ENCODE peak calls at places on chromosomes 2 and 18, in ten cellular contexts. X is heart right ventricle; A is CD8-positive, alpha-beta memory T cell; Z is tibial nerve; C is CD8-positive, alpha-beta T cell; V is left ventricle myocardium inferior; B is MM.1S; K is DND-41; J is trophoblast cell; T is naive thymus-derived CD4-positive, alpha-beta T cell. I is an unnamed sample.

GRCh38 chr2:160270571-160271113 is 70.6 kb upstream of the ITGB6 start:
- DNase-seq in C (no peak), A (no peak), T (peak; percentile 21), J (peak; percentile 17), K (no peak), Z (peak; percentile 40), B (no peak), X (no peak), V (no peak), I (peak; percentile 71)

GRCh38 chr2:231554748-231555545 is 24.7 kb upstream of the NMUR1 start:
- DNase-seq in B (no peak), V (peak; percentile 77), Z (peak; percentile 53), A (no peak), C (no peak), X (peak; percentile 70), J (no peak), K (peak; percentile 39), T (no peak), I (no peak)

GRCh38 chr2:5020451-5020850 is 671.7 kb upstream of the SOX11 start:
- DNase-seq in B (no peak), J (no peak), A (no peak), Z (no peak), T (no peak), V (no peak), K (no peak), X (no peak), C (no peak), I (no peak)

GRCh38 chr2:201440182-201440581 is 11.1 kb downstream of the TRAK2 start:
- DNase-seq in C (no peak), X (peak; percentile 22), B (no peak), J (peak; percentile 53), A (no peak), K (no peak), V (no peak), Z (no peak), T (no peak), I (peak; percentile 93)

GRCh38 chr2:85231242-85231805 is 96.5 kb downstream of the TGOLN2 start:
- DNase-seq in K (no peak), B (peak; percentile 27), T (no peak), Z (no peak), A (no peak), X (no peak), J (no peak), C (no peak), V (no peak), I (no peak)

GRCh38 chr18:78904179-78904531 is 75.5 kb upstream of the SALL3 start:
- DNase-seq in K (no peak), B (no peak), J (no peak), T (no peak), X (no peak), A (no peak), C (no peak), Z (no peak), V (no peak), I (no peak)

GRCh38 chr18:29892960-29893558 is 1149.5 kb downstream of the DSC3 start:
- DNase-seq in V (no peak), K (no peak), X (no peak), Z (no peak), A (no peak), J (no peak), T (no peak), C (no peak), B (peak; percentile 12), I (no peak)

GRCh38 chr2:71469403-71470398 is 16.3 kb downstream of the DYSF start:
- DNase-seq in A (no peak), X (no peak), T (no peak), V (no peak), K (no peak), J (no peak), B (no peak), C (no peak), Z (no peak), I (no peak)

GRCh38 chr2:211451642-211452041 is 895.2 kb downstream of the CPS1 start:
- DNase-seq in T (no peak), A (no peak), Z (no peak), B (no peak), C (no peak), K (no peak), J (no peak), V (no peak), X (no peak), I (no peak)

GRCh38 chr2:201402651-201403573 is 45.8 kb upstream of the FLACC1 start:
- DNase-seq in A (no peak), X (no peak), B (no peak), J (no peak), T (no peak), K (no peak), Z (no peak), C (no peak), V (no peak), I (no peak)

GRCh38 chr18:46732801-46733200 is 24.1 kb downstream of the ST8SIA5 start:
- DNase-seq in V (no peak), K (no peak), T (no peak), C (no peak), J (no peak), B (no peak), Z (no peak), A (no peak), X (no peak), I (no peak)

GRCh38 chr2:68487773-68488355 is 20.5 kb downstream of the APLF start:
- DNase-seq in X (no peak), T (peak; percentile 31), C (no peak), V (no peak), Z (no peak), B (peak; percentile 52), A (no peak), J (no peak), K (no peak), I (no peak)

GRCh38 chr2:12739721-12740254 is 23.1 kb downstream of the TRIB2 start:
- DNase-seq in T (no peak), J (no peak), C (no peak), X (no peak), Z (no peak), A (no peak), V (no peak), K (no peak), B (no peak), I (no peak)

GRCh38 chr2:239878686-239879085 is 146.5 kb downstream of the NDUFA10 start:
- DNase-seq in X (no peak), V (no peak), B (no peak), J (no peak), K (peak; percentile 2), C (no peak), T (no peak), Z (no peak), A (no peak), I (no peak)

GRCh38 chr18:11224166-11224565 is 74.8 kb upstream of the PIEZO2 start:
- DNase-seq in J (no peak), X (no peak), A (no peak), V (no peak), C (no peak), T (no peak), K (no peak), Z (no peak), B (no peak), I (no peak)

GRCh38 chr2:127035212-127035611 is 71.7 kb downstream of the BIN1 start:
- DNase-seq in C (no peak), J (no peak), T (no peak), V (no peak), B (no peak), K (no peak), A (no peak), X (no peak), Z (no peak), I (no peak)

GRCh38 chr2:177124371-177124770 is 88.2 kb upstream of the HNRNPA3 start:
- DNase-seq in C (no peak), Z (no peak), V (no peak), K (no peak), T (no peak), X (no peak), J (no peak), A (no peak), B (no peak), I (no peak)

GRCh38 chr18:33205777-33206176 is 234.7 kb downstream of the CCDC178 start:
- DNase-seq in X (no peak), J (no peak), V (no peak), T (no peak), K (no peak), Z (no peak), B (no peak), A (no peak), C (no peak), I (no peak)

GRCh38 chr2:219058541-219059374 is 2.0 kb downstream of the IHH start:
- DNase-seq in C (no peak), J (no peak), X (peak; percentile 33), K (no peak), A (no peak), V (peak; percentile 50), B (no peak), T (no peak), Z (no peak), I (peak; percentile 43)

GRCh38 chr2:223117533-223117932 is 65.5 kb downstream of the KCNE4 start:
- DNase-seq in V (no peak), C (no peak), X (no peak), B (no peak), J (no peak), T (no peak), A (no peak), K (no peak), Z (no peak), I (no peak)
- H3K4me1 ChIP-seq in V (peaks cover 2% of the 10 kb centered on the region), C (no peaks in the 10 kb centered on the region), X (peaks cover 4% of the 10 kb centered on the region), B (no peaks in the 10 kb centered on the region), J (no peaks in the 10 kb centered on the region), T (no peaks in the 10 kb centered on the region), A (no peaks in the 10 kb centered on the region), K (no peaks in the 10 kb centered on the region), Z (no peaks in the 10 kb centered on the region), I (peaks cover under 1% of the 10 kb centered on the region)

GRCh38 chr2:237298323-237299118 is 115.4 kb downstream of the COL6A3 start:
- DNase-seq in C (no peak), J (peak; percentile 85), Z (no peak), A (no peak), B (no peak), T (no peak), V (no peak), X (no peak), K (no peak), I (peak; percentile 90)
- H3K4me1 ChIP-seq in C (no peaks in the 10 kb centered on the region), J (peaks cover 27% of the 10 kb centered on the region), Z (no peaks in the 10 kb centered on the region), A (no peaks in the 10 kb centered on the region), B (no peaks in the 10 kb centered on the region), T (no peaks in the 10 kb centered on the region), V (peaks cover 29% of the 10 kb centered on the region), X (peaks cover 18% of the 10 kb centered on the region), K (no peaks in the 10 kb centered on the region), I (peaks cover 24% of the 10 kb centered on the region)

DNA sequence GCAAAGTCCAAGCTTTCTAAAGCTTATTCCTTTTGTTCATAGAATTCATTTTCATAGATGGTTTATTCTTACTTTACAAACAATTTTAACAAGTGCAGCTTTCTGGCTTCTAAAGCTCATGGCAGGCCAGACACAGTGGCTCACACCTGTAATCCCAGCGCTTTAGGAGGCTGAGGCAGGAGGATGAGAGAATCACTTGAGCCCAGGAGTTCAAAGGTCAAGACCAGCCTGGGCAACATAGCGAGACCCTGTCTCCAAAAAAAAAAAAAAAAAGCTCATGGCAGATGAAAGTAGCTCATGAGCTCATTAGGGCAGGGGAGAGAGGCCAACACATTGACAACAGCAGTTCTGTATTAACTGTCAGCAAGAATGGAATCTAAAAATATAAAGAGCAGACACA is 28.1 kb upstream of the NPC1 start:
- DNase-seq in V (no peak), C (no peak), Z (no peak), J (no peak), A (no peak), X (no peak), T (no peak), K (no peak), B (no peak), I (no peak)
- H3K4me1 ChIP-seq in V (peaks cover 7% of the 10 kb centered on the region), C (no peaks in the 10 kb centered on the region), Z (no peaks in the 10 kb centered on the region), J (peaks cover 9% of the 10 kb centered on the region), A (peaks cover 1% of the 10 kb centered on the region), X (peaks cover 7% of the 10 kb centered on the region), T (no peaks in the 10 kb centered on the region), K (no peaks in the 10 kb centered on the region), B (peaks cover 10% of the 10 kb centered on the region), I (peaks cover 12% of the 10 kb centered on the region)

GRCh38 chr18:57586243-57587049 is at the start of gene FECH:
- DNase-seq in K (peak; percentile 70), J (peak; percentile 91), A (peak; percentile 78), B (peak; percentile 74), V (peak; percentile 91), C (peak; percentile 54), T (peak; percentile 74), Z (peak; percentile 46), X (peak; percentile 85), I (peak; percentile 84)
- H3K4me1 ChIP-seq in K (peaks cover 23% of the 10 kb centered on the region), J (peaks cover 9% of the 10 kb centered on the region), A (peaks cover 17% of the 10 kb centered on the region), B (peaks cover 20% of the 10 kb centered on the region), V (peaks cover 22% of the 10 kb centered on the region), C (peaks cover 23% of the 10 kb centered on the region), T (peaks cover 11% of the 10 kb centered on the region), Z (no peaks in the 10 kb centered on the region), X (peaks cover 17% of the 10 kb centered on the region), I (peaks cover 18% of the 10 kb centered on the region)